ENCODE peak calls at places on chromosomes 16 and 17, in nine cellular contexts. S is Panc1; I is stimulated activated CD4-positive, alpha-beta T cell treated with anti-CD3 and anti-CD28 coated beads, Interleukin-12 subunit alpha, Interleukin-12 subunit beta, amount 100 ng/mL, for 24 hours; R is kidney tubule cell; O is Peyer's patch; C is pancreas; W is left kidney; X is substantia nigra; N is amniotic stem cell. G is an unnamed sample.

GRCh38 chr17:57819273-57819672 is 30.6 kb downstream of the MRPS23 start:
- DNase-seq in S (no peak), I (no peak), R (peak), O (no peak), C (no peak), W (no peak), X (no peak), N (no peak), G (no peak)

GRCh38 chr17:29069526-29070041 is 26.6 kb downstream of the PIPOX start:
- DNase-seq in S (no peak), I (no peak), R (peak), O (no peak), C (no peak), W (peak), X (no peak), N (no peak), G (no peak)

GRCh38 chr17:8887834-8888703 is 20.6 kb upstream of the PIK3R6 start:
- DNase-seq in S (no peak), I (no peak), R (peak), O (no peak), C (no peak), W (peak), X (no peak), N (no peak), G (no peak)

GRCh38 chr17:3030096-3030495 is 33.3 kb downstream of the OR1D5 start:
- DNase-seq in S (peak), I (no peak), R (no peak), O (peak), C (no peak), W (no peak), X (no peak), N (no peak), G (no peak)

GRCh38 chr16:11604783-11605563 is 18.3 kb upstream of the LITAF start:
- DNase-seq in S (no peak), I (no peak), R (no peak), O (no peak), C (no peak), W (peak), X (no peak), N (no peak), G (no peak)

GRCh38 chr16:66905633-66906539 is 12.8 kb downstream of the CDH16 start:
- DNase-seq in S (no peak), I (no peak), R (peak), O (no peak), C (peak), W (peak), X (no peak), N (no peak), G (peak)

GRCh38 chr16:1283996-1284592 is 25.3 kb upstream of the UBE2I start:
- DNase-seq in S (no peak), I (no peak), R (no peak), O (no peak), C (no peak), W (no peak), X (no peak), N (no peak), G (no peak)

GRCh38 chr17:72166040-72166439 is 45.2 kb downstream of the SOX9 start:
- DNase-seq in S (no peak), I (no peak), R (no peak), O (no peak), C (no peak), W (no peak), X (peak), N (no peak), G (no peak)

GRCh38 chr16:89100601-89101302 is 7.1 kb downstream of the ACSF3 start:
- DNase-seq in S (no peak), I (no peak), R (no peak), O (no peak), C (no peak), W (no peak), X (no peak), N (no peak), G (no peak)

GRCh38 chr17:76261421-76262215 is 3.5 kb upstream of the UBALD2 start:
- DNase-seq in S (no peak), I (no peak), R (peak), O (peak), C (no peak), W (no peak), X (no peak), N (no peak), G (no peak)

GRCh38 chr16:22321340-22322001 is 24.3 kb downstream of the POLR3E start:
- DNase-seq in S (no peak), I (peak), R (peak), O (peak), C (peak), W (peak), X (peak), N (peak), G (peak)

GRCh38 chr17:80904036-80904435 is 87.6 kb upstream of the CHMP6 start:
- DNase-seq in S (no peak), I (no peak), R (no peak), O (no peak), C (no peak), W (no peak), X (no peak), N (no peak), G (no peak)

G was measured in NCI-H2227 treated with DMSO at 0.1 percent for 48 hours.